ENCODE peak calls at places on chromosomes 12 and 14, in six cellular contexts. E is nucleus accumbens, F is glutamatergic neuron, W is NAMALWA, H is left ventricle myocardium inferior, L is T-helper 9 cell. U is an unnamed sample.

GRCh38 chr14:103624860-103625259 is 4.2 kb upstream of the KLC1 start:
- DNase-seq in L (peak), E (no peak), W (no peak), F (no peak), H (peak), U (no peak)

GRCh38 chr12:55683676-55684075 is 24.0 kb downstream of the ITGA7 start:
- DNase-seq in E (no peak), W (no peak), L (no peak), F (no peak), H (no peak), U (no peak)

GRCh38 chr14:75871181-75871880 is 110.5 kb downstream of the TGFB3 start:
- DNase-seq in L (no peak), W (no peak), F (no peak), H (no peak), E (no peak), U (no peak)

GRCh38 chr14:103568952-103569351 is 6.2 kb downstream of the COA8 start:
- DNase-seq in L (no peak), H (no peak), F (no peak), E (no peak), W (no peak), U (no peak)

GRCh38 chr12:94803939-94804338 is 153.6 kb upstream of the TMCC3 start:
- DNase-seq in W (no peak), F (no peak), E (peak), H (no peak), L (no peak), U (no peak)

GRCh38 chr12:71533703-71534102 is 94.1 kb downstream of the LGR5 start:
- DNase-seq in E (no peak), W (no peak), H (no peak), L (no peak), F (no peak), U (no peak)

GRCh38 chr12:92028039-92028709 is 117.5 kb downstream of the BTG1 start:
- DNase-seq in W (no peak), L (no peak), H (no peak), F (no peak), E (peak), U (no peak)

GRCh38 chr12:2236501-2237294 is 183.9 kb downstream of the CACNA1C start:
- DNase-seq in F (no peak), L (no peak), E (no peak), H (no peak), W (no peak), U (no peak)

GRCh38 chr14:55705651-55706340 is 125.8 kb downstream of the KTN1 start:
- DNase-seq in W (no peak), F (no peak), L (no peak), E (no peak), H (no peak), U (no peak)